ENCODE peak calls at places on chromosomes 1 and 21, in four cellular contexts. L is cardiac muscle cell, Y is endothelial cell, E is mammary epithelial cell. P is an unnamed sample.
A peak's percentile ranks its signal among the peaks of the same experiment; 100 is the strongest.

GRCh38 chr1:201261771-201262547 is 21.3 kb upstream of the PKP1 start:
- DNase-seq in Y (no peak), E (peak; percentile 65), L (no peak), P (no peak)

GRCh38 chr1:98143403-98143802 is 222.6 kb upstream of the DPYD start:
- DNase-seq in Y (no peak), E (peak; percentile 76), L (no peak), P (peak; percentile 12)

GRCh38 chr1:150127464-150127863 is 22.3 kb upstream of the PLEKHO1 start:
- DNase-seq in Y (no peak), E (no peak), L (no peak), P (no peak)

GRCh38 chr1:2115922-2116341 is 65.7 kb downstream of the PRKCZ start:
- DNase-seq in L (peak; percentile 60), Y (peak; percentile 37), E (no peak), P (no peak)

GRCh38 chr1:203631946-203632345 is 5.3 kb downstream of the ATP2B4 start:
- DNase-seq in E (no peak), L (no peak), Y (no peak), P (no peak)

GRCh38 chr1:209231476-209232156 is 351.9 kb upstream of the CAMK1G start:
- DNase-seq in E (no peak), L (no peak), Y (no peak), P (no peak)

GRCh38 chr1:89198500-89199072 is at the start of gene GBP4:
- DNase-seq in Y (peak; percentile 9), L (peak; percentile 14), E (peak; percentile 25), P (no peak)

GRCh38 chr1:15753776-15754175 is 4.8 kb upstream of the FBLIM1 start:
- DNase-seq in Y (no peak), L (no peak), E (no peak), P (no peak)

GRCh38 chr1:224175615-224176014 is 7.4 kb upstream of the DEGS1 start:
- DNase-seq in L (peak; percentile 17), Y (peak; percentile 66), E (no peak), P (no peak)

GRCh38 chr1:10778640-10779039 is 17.8 kb downstream of the CASZ1 start:
- DNase-seq in L (no peak), Y (no peak), E (no peak), P (no peak)

GRCh38 chr1:230812568-230812967 is 55.8 kb downstream of the C1orf198 start:
- DNase-seq in Y (no peak), E (no peak), L (no peak), P (no peak)

GRCh38 chr1:110488867-110489266 is 30.1 kb downstream of the KCNA10 start:
- DNase-seq in Y (no peak), L (no peak), E (no peak), P (no peak)

GRCh38 chr21:44509539-44509938 is 30.5 kb downstream of the KRTAP10-1 start:
- DNase-seq in E (peak; percentile 38), Y (no peak), L (no peak), P (peak; percentile 59)

GRCh38 chr1:46342084-46342656 is 1.6 kb downstream of the NSUN4 start:
- DNase-seq in Y (peak; percentile 15), L (no peak), E (peak; percentile 28), P (no peak)

GRCh38 chr1:220099826-220100225 is 5.9 kb downstream of the IARS2 start:
- DNase-seq in Y (no peak), E (no peak), L (no peak), P (no peak)

GRCh38 chr21:46425061-46425460 is 33.6 kb upstream of the DIP2A start:
- DNase-seq in E (no peak), L (no peak), Y (no peak), P (no peak)

GRCh38 chr1:119674835-119675289 is 26.8 kb upstream of the ZNF697 start:
- DNase-seq in L (peak; percentile 63), Y (peak; percentile 47), E (peak; percentile 87), P (peak; percentile 77)

GRCh38 chr1:57017717-57018116 is 51.9 kb upstream of the C8B start:
- DNase-seq in E (no peak), L (no peak), Y (peak; percentile 27), P (peak; percentile 24)

GRCh38 chr1:159015440-159015909 is 5.8 kb downstream of the IFI16 start:
- DNase-seq in L (no peak), Y (no peak), E (peak; percentile 82), P (peak; percentile 96)

GRCh38 chr1:221440658-221441057 is 301.2 kb downstream of the DUSP10 start:
- DNase-seq in E (no peak), L (peak; percentile 55), Y (no peak), P (no peak)

GRCh38 chr1:176098560-176098959 is 108.5 kb downstream of the COP1 start:
- DNase-seq in Y (no peak), L (no peak), E (no peak), P (no peak)

GRCh38 chr1:176102700-176103244 is 104.3 kb downstream of the COP1 start:
- DNase-seq in Y (no peak), L (no peak), E (peak; percentile 50), P (no peak)

DNA sequence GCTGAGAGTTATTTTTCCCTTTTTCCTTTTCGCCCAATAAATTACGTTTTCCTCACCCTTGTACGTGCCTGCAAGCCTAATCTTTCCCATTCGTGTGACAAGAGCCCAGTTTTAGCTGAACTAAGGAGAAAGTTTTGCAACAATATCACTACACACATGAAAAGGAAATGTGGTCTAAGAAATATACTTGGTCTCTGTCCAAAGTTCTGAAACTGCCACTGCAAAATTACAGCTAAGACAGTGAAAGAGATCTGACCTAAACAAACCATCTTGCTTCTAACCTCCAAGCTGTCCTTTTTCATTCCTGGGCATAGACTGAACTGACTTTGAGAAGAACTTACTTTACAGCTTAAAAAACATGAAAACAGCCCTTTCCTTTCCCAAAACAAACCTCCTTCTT is 104.8 kb downstream of the COP1 start:
- DNase-seq in Y (no peak), E (no peak), L (peak; percentile 45), P (peak; percentile 20)
- TF ChIP-seq CTCF in Y (no peak), E (no peak), L (no peak), P (no peak)

GRCh38 chr1:43969746-43970466 is at the start of gene DPH2:
- DNase-seq in Y (peak; percentile 95), L (peak; percentile 97), E (peak; percentile 95), P (peak; percentile 97)
- TF ChIP-seq CTCF in Y (peak; percentile 21), L (no peak), E (no peak), P (no peak)

DNA sequence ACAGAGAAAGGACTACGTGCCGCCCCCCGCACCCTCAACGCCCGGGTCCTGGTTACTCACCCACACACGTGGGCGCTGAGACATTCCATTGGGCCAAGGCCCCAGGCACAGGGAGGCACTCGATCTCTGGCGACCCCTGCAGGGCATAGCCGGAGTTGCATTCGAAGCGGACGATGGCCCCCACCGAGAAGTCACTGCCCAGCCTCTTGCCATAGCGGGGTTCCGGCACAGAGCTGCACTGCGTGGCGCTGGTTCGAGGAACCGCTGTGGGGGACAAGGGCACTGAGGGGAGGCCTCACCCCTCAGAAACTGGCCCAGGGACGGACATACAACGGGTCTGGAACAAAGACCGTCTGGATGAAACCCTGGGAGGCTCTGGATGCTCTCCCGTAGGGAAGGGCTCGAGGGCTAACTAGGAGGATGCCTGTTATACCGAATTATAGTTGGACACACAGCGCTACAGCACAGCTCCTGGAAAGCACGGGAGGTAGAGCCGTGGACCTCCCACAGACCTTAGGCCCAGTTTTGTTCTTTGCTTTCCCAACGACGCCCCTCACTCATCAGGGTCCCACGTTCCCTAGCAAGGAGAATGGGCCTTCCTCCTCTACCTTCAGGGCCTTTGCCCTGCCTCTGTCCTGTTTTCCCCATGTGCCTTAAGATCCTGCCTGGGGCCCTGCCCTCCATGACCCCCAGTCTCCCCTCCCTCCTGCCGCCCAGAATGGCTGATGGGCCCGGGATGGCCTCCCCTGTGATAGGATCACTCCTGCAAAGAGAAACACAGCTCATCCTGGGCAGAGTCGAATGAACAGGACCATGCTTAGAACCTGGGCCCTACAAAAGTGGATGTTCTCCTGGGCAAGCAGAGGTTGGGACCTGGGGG is 152.8 kb downstream of the ZSCAN20 start:
- DNase-seq in Y (no peak), E (no peak), L (no peak), P (no peak)
- TF ChIP-seq CTCF in Y (peak; percentile 57), E (peak; percentile 7), L (peak; percentile 22), P (peak; percentile 26)

DNA sequence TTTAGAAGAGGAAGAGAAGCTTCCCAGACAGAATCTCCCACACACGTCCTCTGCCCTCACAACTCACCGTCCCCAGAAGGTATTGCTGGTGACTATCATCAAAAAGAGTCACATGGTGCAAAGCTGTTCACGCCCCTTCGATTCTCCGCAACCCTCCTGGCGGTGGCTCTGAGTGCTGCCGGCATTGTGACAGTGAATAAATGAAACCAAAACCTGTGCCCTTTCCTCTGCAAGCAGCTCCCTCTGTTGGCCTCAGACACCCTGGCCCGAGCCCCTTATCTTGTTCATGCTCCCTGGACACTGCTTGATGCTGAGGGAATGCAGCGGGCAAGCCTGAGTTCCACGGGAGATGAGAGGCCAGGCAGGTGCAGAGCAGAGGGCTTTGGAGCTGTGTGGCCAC is 510.3 kb downstream of the NPHP4 start:
- DNase-seq in Y (peak; percentile 46), E (no peak), L (peak; percentile 4), P (no peak)
- TF ChIP-seq CTCF in Y (peak; percentile 28), E (no peak), L (no peak), P (no peak)

DNA sequence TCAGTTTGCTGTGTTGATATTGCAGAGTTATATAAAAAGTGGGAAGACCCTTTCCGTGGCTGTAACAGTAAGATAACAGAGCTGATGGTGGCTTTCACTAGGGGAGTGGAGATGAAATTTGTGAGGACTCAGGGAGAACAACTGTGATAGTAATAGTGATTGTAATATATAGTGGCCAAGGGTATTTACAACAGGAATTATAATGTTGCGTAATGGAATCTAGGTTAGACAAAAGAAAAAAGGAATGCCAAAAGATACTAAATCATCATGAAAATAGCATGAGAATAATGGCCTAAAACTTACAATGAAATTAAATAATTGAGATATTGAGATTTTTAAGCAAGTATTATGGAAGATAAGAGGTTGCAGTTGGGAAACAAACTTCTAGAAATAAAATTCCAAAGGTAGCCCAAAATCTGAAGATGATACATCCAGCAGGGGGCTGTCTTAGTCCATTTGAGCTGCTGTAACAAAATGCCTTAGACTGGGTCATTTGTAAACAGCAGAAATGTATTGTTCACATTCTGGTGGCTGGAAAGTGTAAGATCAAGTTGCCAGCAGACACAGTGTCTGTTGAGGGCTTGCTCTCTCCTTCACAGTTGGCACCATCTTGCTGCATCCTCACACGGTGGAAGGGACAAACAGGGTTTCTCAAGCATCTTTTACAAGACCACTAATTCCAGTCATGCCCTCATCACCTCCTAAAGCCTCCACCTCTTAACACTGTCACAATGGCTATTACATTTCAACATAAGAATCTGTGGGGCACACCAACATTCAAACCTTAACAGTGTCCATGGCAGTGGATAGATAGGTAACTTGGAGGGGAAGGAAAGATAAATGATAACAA is 711.2 kb downstream of the MRPL39 start:
- DNase-seq in E (no peak), Y (peak; percentile 15), L (peak; percentile 29), P (peak; percentile 69)
- TF ChIP-seq CTCF in E (no peak), Y (no peak), L (no peak), P (peak; percentile 45)

DNA sequence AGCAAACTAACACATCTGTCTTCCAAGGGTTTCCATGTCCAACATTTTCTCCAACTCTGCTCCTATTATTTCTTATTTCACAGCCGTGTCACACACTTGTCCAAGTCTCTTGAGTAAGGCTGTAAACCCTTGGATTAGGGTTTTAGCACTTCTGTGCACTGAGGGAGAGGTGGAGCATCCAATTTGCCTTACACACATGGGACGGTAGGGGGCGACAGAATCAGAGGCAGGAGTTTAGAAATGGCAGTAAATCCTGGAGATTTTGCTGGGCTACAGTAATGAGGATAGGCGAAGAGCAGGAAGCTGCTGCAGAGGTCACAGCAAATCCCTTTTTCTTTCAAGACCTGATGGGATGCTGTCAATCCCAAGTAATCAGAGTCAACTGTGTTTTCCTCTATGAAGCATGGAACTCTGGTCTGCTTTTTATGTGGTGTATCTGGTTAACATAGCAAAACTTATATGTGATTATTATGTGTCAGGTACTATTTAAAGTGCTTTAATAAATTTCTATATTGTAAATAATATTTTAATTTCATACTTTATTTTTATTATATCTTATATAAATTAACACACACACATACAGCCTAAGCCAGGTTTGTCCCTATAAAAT is 15.4 kb upstream of the LCE5A start:
- DNase-seq in E (no peak), Y (peak; percentile 63), L (no peak), P (peak; percentile 78)
- TF ChIP-seq CTCF in E (peak; percentile 93), Y (peak; percentile 71), L (peak; percentile 74), P (peak; percentile 66)